ENCODE peak calls at places on chromosomes 7 and 10, in nine cellular contexts. Y, D, G, X, B, L, Q, R and M are unnamed samples.

GRCh38 chr10:89158446-89158845 is 48.7 kb downstream of the CH25H start:
- DNase-seq in Y (no peak), D (no peak), G (no peak), X (no peak), B (no peak), L (peak; percentile 93), Q (peak; percentile 66), R (no peak), M (no peak)

GRCh38 chr10:13794982-13795381 is 208.2 kb downstream of the PRPF18 start:
- DNase-seq in Y (peak; percentile 91), D (no peak), G (no peak), X (no peak), B (no peak), L (no peak), Q (no peak), R (no peak), M (no peak)

GRCh38 chr10:94747838-94748237 is 14.6 kb upstream of the CYP2C19 start:
- DNase-seq in Y (no peak), D (no peak), G (no peak), X (no peak), B (no peak), L (no peak), Q (no peak), R (no peak), M (no peak)

GRCh38 chr10:125151824-125152634 is 8.3 kb downstream of the CTBP2 start:
- DNase-seq in Y (peak; percentile 84), D (no peak), G (no peak), X (no peak), B (peak; percentile 74), L (no peak), Q (no peak), R (no peak), M (no peak)

GRCh38 chr10:33032354-33033254 is 74.6 kb upstream of the ITGB1 start:
- DNase-seq in Y (no peak), D (no peak), G (no peak), X (no peak), B (no peak), L (peak; percentile 88), Q (peak; percentile 44), R (no peak), M (no peak)

GRCh38 chr10:108244443-108245228 is 1080.1 kb upstream of the SORCS1 start:
- DNase-seq in Y (peak; percentile 19), D (no peak), G (no peak), X (no peak), B (no peak), L (no peak), Q (no peak), R (no peak), M (no peak)

GRCh38 chr7:150413640-150414081 is 34.5 kb downstream of the ZNF775 start:
- DNase-seq in Y (no peak), D (no peak), G (no peak), X (no peak), B (no peak), L (peak; percentile 44), Q (no peak), R (no peak), M (no peak)

GRCh38 chr10:22992075-22992474 is 64.2 kb downstream of the ARMC3 start:
- DNase-seq in Y (no peak), D (no peak), G (no peak), X (no peak), B (peak; percentile 45), L (no peak), Q (no peak), R (peak; percentile 10), M (no peak)

GRCh38 chr10:59885430-59886134 is 20.8 kb downstream of the CCDC6 start:
- DNase-seq in Y (no peak), D (no peak), G (no peak), X (no peak), B (no peak), L (no peak), Q (no peak), R (no peak), M (no peak)

GRCh38 chr7:93185303-93186027 is 37.3 kb upstream of the SAMD9L start:
- DNase-seq in Y (no peak), D (no peak), G (no peak), X (no peak), B (no peak), L (no peak), Q (no peak), R (no peak), M (no peak)

GRCh38 chr7:96026606-96027005 is 254.3 kb downstream of the DYNC1I1 start:
- DNase-seq in Y (no peak), D (no peak), G (no peak), X (no peak), B (no peak), L (peak; percentile 72), Q (no peak), R (no peak), M (no peak)

GRCh38 chr7:136523581-136523980 is 344.9 kb upstream of the CHRM2 start:
- DNase-seq in Y (no peak), D (no peak), G (no peak), X (no peak), B (no peak), L (peak; percentile 85), Q (no peak), R (no peak), M (no peak)